ENCODE peak calls at places on chromosomes 6 and 20, in five cellular contexts. One of them, this sample, is unnamed.

GRCh38 chr6:26157150-26157837 is 70.1 kb downstream of the HFE start:
- DNase-seq in stimulated activated CD4-positive, alpha-beta T cell treated with anti-CD3 and anti-CD28 coated beads, Interleukin-15, amount 100 ng/mL, for 1 hour: peak
- DNase-seq in CD8-positive, alpha-beta memory T cell: peak
- DNase-seq in SIG-M5: peak
- DNase-seq in hippocampal formation: peak
- DNase-seq in this sample: peak

GRCh38 chr6:168147205-168147738 is 68.3 kb upstream of the FRMD1 start:
- DNase-seq in stimulated activated CD4-positive, alpha-beta T cell treated with anti-CD3 and anti-CD28 coated beads, Interleukin-15, amount 100 ng/mL, for 1 hour: no peak
- DNase-seq in CD8-positive, alpha-beta memory T cell: no peak
- DNase-seq in SIG-M5: no peak
- DNase-seq in hippocampal formation: no peak
- DNase-seq in this sample: no peak

GRCh38 chr20:63947638-63948456 is 8.4 kb downstream of the UCKL1 start:
- DNase-seq in stimulated activated CD4-positive, alpha-beta T cell treated with anti-CD3 and anti-CD28 coated beads, Interleukin-15, amount 100 ng/mL, for 1 hour: no peak
- DNase-seq in CD8-positive, alpha-beta memory T cell: peak
- DNase-seq in SIG-M5: no peak
- DNase-seq in hippocampal formation: no peak
- DNase-seq in this sample: no peak

GRCh38 chr6:137571854-137572253 is 77.7 kb upstream of the OLIG3 start:
- DNase-seq in stimulated activated CD4-positive, alpha-beta T cell treated with anti-CD3 and anti-CD28 coated beads, Interleukin-15, amount 100 ng/mL, for 1 hour: peak
- DNase-seq in CD8-positive, alpha-beta memory T cell: peak
- DNase-seq in SIG-M5: no peak
- DNase-seq in hippocampal formation: no peak
- DNase-seq in this sample: peak

GRCh38 chr6:391559-392440 is at the start of gene IRF4:
- DNase-seq in stimulated activated CD4-positive, alpha-beta T cell treated with anti-CD3 and anti-CD28 coated beads, Interleukin-15, amount 100 ng/mL, for 1 hour: peak
- DNase-seq in CD8-positive, alpha-beta memory T cell: no peak
- DNase-seq in SIG-M5: no peak
- DNase-seq in hippocampal formation: no peak
- DNase-seq in this sample: no peak

GRCh38 chr6:55665224-55665587 is 86.2 kb upstream of the HMGCLL1 start:
- DNase-seq in stimulated activated CD4-positive, alpha-beta T cell treated with anti-CD3 and anti-CD28 coated beads, Interleukin-15, amount 100 ng/mL, for 1 hour: no peak
- DNase-seq in CD8-positive, alpha-beta memory T cell: no peak
- DNase-seq in SIG-M5: no peak
- DNase-seq in hippocampal formation: no peak
- DNase-seq in this sample: no peak

GRCh38 chr6:158474961-158475343 is 84.9 kb upstream of the TMEM181 start:
- DNase-seq in stimulated activated CD4-positive, alpha-beta T cell treated with anti-CD3 and anti-CD28 coated beads, Interleukin-15, amount 100 ng/mL, for 1 hour: no peak
- DNase-seq in CD8-positive, alpha-beta memory T cell: no peak
- DNase-seq in SIG-M5: no peak
- DNase-seq in hippocampal formation: no peak
- DNase-seq in this sample: no peak

GRCh38 chr6:28597924-28598323 is 72.2 kb downstream of the GPX5 start:
- DNase-seq in stimulated activated CD4-positive, alpha-beta T cell treated with anti-CD3 and anti-CD28 coated beads, Interleukin-15, amount 100 ng/mL, for 1 hour: no peak
- DNase-seq in CD8-positive, alpha-beta memory T cell: no peak
- DNase-seq in SIG-M5: no peak
- DNase-seq in hippocampal formation: no peak
- DNase-seq in this sample: no peak

GRCh38 chr6:169905041-169905807 is 153.8 kb downstream of the ERMARD start:
- DNase-seq in stimulated activated CD4-positive, alpha-beta T cell treated with anti-CD3 and anti-CD28 coated beads, Interleukin-15, amount 100 ng/mL, for 1 hour: no peak
- DNase-seq in CD8-positive, alpha-beta memory T cell: no peak
- DNase-seq in SIG-M5: no peak
- DNase-seq in hippocampal formation: no peak
- DNase-seq in this sample: no peak

GRCh38 chr6:168895102-168895812 is 358.4 kb downstream of the THBS2 start:
- DNase-seq in stimulated activated CD4-positive, alpha-beta T cell treated with anti-CD3 and anti-CD28 coated beads, Interleukin-15, amount 100 ng/mL, for 1 hour: peak
- DNase-seq in CD8-positive, alpha-beta memory T cell: peak
- DNase-seq in SIG-M5: no peak
- DNase-seq in hippocampal formation: peak
- DNase-seq in this sample: peak

GRCh38 chr6:43506667-43507471 is 3.3 kb downstream of the LRRC73 start:
- DNase-seq in stimulated activated CD4-positive, alpha-beta T cell treated with anti-CD3 and anti-CD28 coated beads, Interleukin-15, amount 100 ng/mL, for 1 hour: peak
- DNase-seq in CD8-positive, alpha-beta memory T cell: peak
- DNase-seq in SIG-M5: no peak
- DNase-seq in hippocampal formation: peak
- DNase-seq in this sample: peak

GRCh38 chr6:45587229-45588060 is 209.7 kb upstream of the SUPT3H start:
- DNase-seq in stimulated activated CD4-positive, alpha-beta T cell treated with anti-CD3 and anti-CD28 coated beads, Interleukin-15, amount 100 ng/mL, for 1 hour: no peak
- DNase-seq in CD8-positive, alpha-beta memory T cell: no peak
- DNase-seq in SIG-M5: no peak
- DNase-seq in hippocampal formation: no peak
- DNase-seq in this sample: no peak

GRCh38 chr6:80163754-80164187 is 57.3 kb downstream of the BCKDHB start:
- DNase-seq in stimulated activated CD4-positive, alpha-beta T cell treated with anti-CD3 and anti-CD28 coated beads, Interleukin-15, amount 100 ng/mL, for 1 hour: no peak
- DNase-seq in CD8-positive, alpha-beta memory T cell: no peak
- DNase-seq in SIG-M5: no peak
- DNase-seq in hippocampal formation: no peak
- DNase-seq in this sample: no peak

This sample was measured in natural killer cell.